ENCODE peak calls at places on chromosome 21, in seven cellular contexts. One of them, this sample, is unnamed.

GRCh38 chr21:21750124-21750825 is 752.1 kb downstream of the NCAM2 start:
- DNase-seq in cardiac muscle cell: no peak
- DNase-seq in BJ: no peak
- DNase-seq in HFFc6: no peak
- DNase-seq in fibroblast of lung: no peak
- DNase-seq in fibroblast of the aortic adventitia: no peak
- DNase-seq in ovary: no peak
- DNase-seq in this sample: no peak

GRCh38 chr21:36038701-36039497 is 21.4 kb downstream of the SETD4 start:
- DNase-seq in HFFc6: no peak
- DNase-seq in cardiac muscle cell: no peak
- DNase-seq in fibroblast of lung: no peak
- DNase-seq in ovary: no peak
- DNase-seq in fibroblast of the aortic adventitia: no peak
- DNase-seq in BJ: no peak
- DNase-seq in this sample: no peak

GRCh38 chr21:33198346-33199135 is 31.2 kb upstream of the IFNAR2 start:
- DNase-seq in fibroblast of the aortic adventitia: peak
- DNase-seq in ovary: no peak
- DNase-seq in HFFc6: no peak
- DNase-seq in BJ: no peak
- DNase-seq in cardiac muscle cell: peak
- DNase-seq in fibroblast of lung: peak
- DNase-seq in this sample: no peak

GRCh38 chr21:25107708-25108107 is 499.6 kb downstream of the MRPL39 start:
- DNase-seq in BJ: no peak
- DNase-seq in cardiac muscle cell: peak
- DNase-seq in ovary: no peak
- DNase-seq in fibroblast of lung: peak
- DNase-seq in HFFc6: peak
- DNase-seq in fibroblast of the aortic adventitia: peak
- DNase-seq in this sample: no peak

GRCh38 chr21:26041441-26042180 is 129.0 kb downstream of the APP start:
- DNase-seq in cardiac muscle cell: no peak
- DNase-seq in BJ: no peak
- DNase-seq in HFFc6: peak
- DNase-seq in fibroblast of lung: peak
- DNase-seq in fibroblast of the aortic adventitia: peak
- DNase-seq in ovary: no peak
- DNase-seq in this sample: no peak

GRCh38 chr21:25039461-25040380 is 567.6 kb downstream of the MRPL39 start:
- DNase-seq in HFFc6: peak
- DNase-seq in cardiac muscle cell: no peak
- DNase-seq in fibroblast of lung: peak
- DNase-seq in fibroblast of the aortic adventitia: no peak
- DNase-seq in BJ: no peak
- DNase-seq in ovary: no peak
- DNase-seq in this sample: peak

GRCh38 chr21:40049031-40049958 is 182.1 kb downstream of the PCP4 start:
- DNase-seq in HFFc6: peak
- DNase-seq in BJ: no peak
- DNase-seq in ovary: no peak
- DNase-seq in fibroblast of lung: peak
- DNase-seq in fibroblast of the aortic adventitia: no peak
- DNase-seq in cardiac muscle cell: no peak
- DNase-seq in this sample: no peak

GRCh38 chr21:34545079-34545884 is 33.3 kb upstream of the KCNE1 start:
- DNase-seq in BJ: peak
- DNase-seq in fibroblast of lung: peak
- DNase-seq in cardiac muscle cell: peak
- DNase-seq in ovary: no peak
- DNase-seq in fibroblast of the aortic adventitia: peak
- DNase-seq in HFFc6: peak
- DNase-seq in this sample: peak

GRCh38 chr21:20004353-20004752 is 993.9 kb upstream of the NCAM2 start:
- DNase-seq in ovary: no peak
- DNase-seq in cardiac muscle cell: no peak
- DNase-seq in HFFc6: no peak
- DNase-seq in fibroblast of lung: no peak
- DNase-seq in BJ: no peak
- DNase-seq in fibroblast of the aortic adventitia: no peak
- DNase-seq in this sample: no peak

GRCh38 chr21:16422702-16423101 is 692.9 kb downstream of the USP25 start:
- DNase-seq in ovary: no peak
- DNase-seq in cardiac muscle cell: peak
- DNase-seq in fibroblast of lung: peak
- DNase-seq in HFFc6: no peak
- DNase-seq in fibroblast of the aortic adventitia: peak
- DNase-seq in BJ: no peak
- DNase-seq in this sample: no peak

GRCh38 chr21:30988706-30989105 is 49.6 kb downstream of the KRTAP19-8 start:
- DNase-seq in ovary: no peak
- DNase-seq in fibroblast of lung: no peak
- DNase-seq in cardiac muscle cell: no peak
- DNase-seq in BJ: no peak
- DNase-seq in fibroblast of the aortic adventitia: no peak
- DNase-seq in HFFc6: no peak
- DNase-seq in this sample: no peak

GRCh38 chr21:34536820-34537219 is 24.8 kb upstream of the KCNE1 start:
- DNase-seq in fibroblast of the aortic adventitia: peak
- DNase-seq in BJ: no peak
- DNase-seq in HFFc6: peak
- DNase-seq in cardiac muscle cell: peak
- DNase-seq in fibroblast of lung: peak
- DNase-seq in ovary: no peak
- DNase-seq in this sample: no peak

GRCh38 chr21:25360593-25360992 is 246.7 kb downstream of the MRPL39 start:
- DNase-seq in fibroblast of the aortic adventitia: no peak
- DNase-seq in HFFc6: peak
- DNase-seq in cardiac muscle cell: no peak
- DNase-seq in BJ: no peak
- DNase-seq in fibroblast of lung: no peak
- DNase-seq in ovary: no peak
- DNase-seq in this sample: no peak

GRCh38 chr21:18373631-18374030 is 30.0 kb downstream of the TMPRSS15 start:
- DNase-seq in BJ: no peak
- DNase-seq in cardiac muscle cell: no peak
- DNase-seq in HFFc6: no peak
- DNase-seq in ovary: no peak
- DNase-seq in fibroblast of the aortic adventitia: no peak
- DNase-seq in fibroblast of lung: peak
- DNase-seq in this sample: no peak

GRCh38 chr21:16667395-16667794 is 845.4 kb upstream of the CXADR start:
- DNase-seq in fibroblast of lung: no peak
- DNase-seq in cardiac muscle cell: no peak
- DNase-seq in HFFc6: no peak
- DNase-seq in ovary: no peak
- DNase-seq in fibroblast of the aortic adventitia: no peak
- DNase-seq in BJ: no peak
- DNase-seq in this sample: peak

GRCh38 chr21:36504067-36505058 is 24.4 kb upstream of the CLDN14 start:
- DNase-seq in cardiac muscle cell: peak
- DNase-seq in ovary: peak
- DNase-seq in HFFc6: peak
- DNase-seq in fibroblast of lung: peak
- DNase-seq in BJ: no peak
- DNase-seq in fibroblast of the aortic adventitia: peak
- DNase-seq in this sample: peak

GRCh38 chr21:35212393-35213127 is 163.5 kb upstream of the RUNX1 start:
- DNase-seq in fibroblast of lung: peak
- DNase-seq in BJ: peak
- DNase-seq in fibroblast of the aortic adventitia: no peak
- DNase-seq in HFFc6: peak
- DNase-seq in cardiac muscle cell: no peak
- DNase-seq in ovary: no peak
- DNase-seq in this sample: no peak

GRCh38 chr21:36661511-36662309 is 37.2 kb upstream of the SIM2 start:
- DNase-seq in fibroblast of lung: peak
- DNase-seq in ovary: no peak
- DNase-seq in cardiac muscle cell: peak
- DNase-seq in HFFc6: peak
- DNase-seq in fibroblast of the aortic adventitia: peak
- DNase-seq in BJ: no peak
- DNase-seq in this sample: peak

GRCh38 chr21:31347435-31348032 is 3.5 kb upstream of the TIAM1 start:
- DNase-seq in fibroblast of the aortic adventitia: peak
- DNase-seq in fibroblast of lung: no peak
- DNase-seq in BJ: no peak
- DNase-seq in HFFc6: no peak
- DNase-seq in ovary: no peak
- DNase-seq in cardiac muscle cell: peak
- DNase-seq in this sample: peak

GRCh38 chr21:34807881-34808568 is 139.2 kb downstream of the CLIC6 start:
- DNase-seq in HFFc6: peak
- DNase-seq in cardiac muscle cell: peak
- DNase-seq in BJ: peak
- DNase-seq in fibroblast of the aortic adventitia: peak
- DNase-seq in fibroblast of lung: peak
- DNase-seq in ovary: peak
- DNase-seq in this sample: no peak

GRCh38 chr21:26388731-26389231 is 184.3 kb downstream of the CYYR1 start:
- DNase-seq in cardiac muscle cell: peak
- DNase-seq in fibroblast of lung: peak
- DNase-seq in HFFc6: peak
- DNase-seq in BJ: peak
- DNase-seq in ovary: no peak
- DNase-seq in fibroblast of the aortic adventitia: peak
- DNase-seq in this sample: no peak

GRCh38 chr21:31279986-31280385 is 64.1 kb downstream of the TIAM1 start:
- DNase-seq in ovary: no peak
- DNase-seq in BJ: no peak
- DNase-seq in fibroblast of lung: peak
- DNase-seq in HFFc6: no peak
- DNase-seq in fibroblast of the aortic adventitia: peak
- DNase-seq in cardiac muscle cell: no peak
- DNase-seq in this sample: no peak

GRCh38 chr21:17829472-17829871 is 10.3 kb upstream of the C21orf91 start:
- DNase-seq in BJ: peak
- DNase-seq in ovary: no peak
- DNase-seq in HFFc6: peak
- DNase-seq in cardiac muscle cell: peak
- DNase-seq in fibroblast of lung: peak
- DNase-seq in fibroblast of the aortic adventitia: peak
- DNase-seq in this sample: no peak

GRCh38 chr21:31354604-31355443 is 10.8 kb upstream of the TIAM1 start:
- DNase-seq in fibroblast of lung: peak
- DNase-seq in HFFc6: no peak
- DNase-seq in ovary: no peak
- DNase-seq in cardiac muscle cell: peak
- DNase-seq in BJ: no peak
- DNase-seq in fibroblast of the aortic adventitia: peak
- DNase-seq in this sample: no peak

GRCh38 chr21:33434770-33435360 is 31.7 kb downstream of the IFNGR2 start:
- DNase-seq in ovary: no peak
- DNase-seq in fibroblast of lung: peak
- DNase-seq in cardiac muscle cell: peak
- DNase-seq in BJ: peak
- DNase-seq in HFFc6: peak
- DNase-seq in fibroblast of the aortic adventitia: peak
- DNase-seq in this sample: no peak

DNA sequence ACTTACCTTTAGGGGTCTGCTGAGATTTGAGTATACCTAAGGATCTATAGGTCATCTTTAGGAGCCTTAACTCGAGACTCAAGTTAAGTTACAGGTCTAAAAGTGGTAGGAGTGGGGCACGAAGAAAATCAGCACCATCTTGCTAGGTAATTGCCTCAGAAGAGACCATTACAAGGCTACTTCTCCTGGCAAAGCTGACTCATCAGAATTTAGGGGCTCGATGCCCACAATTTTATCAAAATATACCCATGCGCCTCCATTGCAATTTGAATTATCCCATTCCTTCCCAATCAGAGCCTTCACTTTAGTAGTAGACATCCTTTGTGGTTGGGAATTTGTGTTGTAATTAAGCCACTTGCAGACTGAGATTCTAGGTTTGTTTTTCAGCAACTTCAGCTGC is 1994.3 kb downstream of the MRPL39 start:
- DNase-seq in fibroblast of lung: no peak
- DNase-seq in fibroblast of the aortic adventitia: no peak
- DNase-seq in BJ: no peak
- DNase-seq in cardiac muscle cell: no peak
- DNase-seq in ovary: no peak
- DNase-seq in HFFc6: no peak
- DNase-seq in this sample: no peak
- TF ChIP-seq CTCF in fibroblast of lung: no peak
- TF ChIP-seq CTCF in fibroblast of the aortic adventitia: no peak
- TF ChIP-seq CTCF in BJ: no peak
- TF ChIP-seq CTCF in cardiac muscle cell: no peak
- TF ChIP-seq CTCF in ovary: no peak
- TF ChIP-seq CTCF in HFFc6: no peak
- TF ChIP-seq CTCF in this sample: no peak

GRCh38 chr21:38654580-38654979 is 151.1 kb upstream of the ETS2 start:
- DNase-seq in fibroblast of the aortic adventitia: no peak
- DNase-seq in HFFc6: no peak
- DNase-seq in ovary: no peak
- DNase-seq in fibroblast of lung: no peak
- DNase-seq in BJ: no peak
- DNase-seq in cardiac muscle cell: no peak
- DNase-seq in this sample: no peak
- TF ChIP-seq CTCF in fibroblast of the aortic adventitia: no peak
- TF ChIP-seq CTCF in HFFc6: peak
- TF ChIP-seq CTCF in ovary: no peak
- TF ChIP-seq CTCF in fibroblast of lung: no peak
- TF ChIP-seq CTCF in BJ: no peak
- TF ChIP-seq CTCF in cardiac muscle cell: no peak
- TF ChIP-seq CTCF in this sample: no peak

GRCh38 chr21:28627261-28627660 is 365.4 kb downstream of the LTN1 start:
- DNase-seq in ovary: no peak
- DNase-seq in BJ: no peak
- DNase-seq in fibroblast of lung: no peak
- DNase-seq in HFFc6: no peak
- DNase-seq in cardiac muscle cell: no peak
- DNase-seq in fibroblast of the aortic adventitia: peak
- DNase-seq in this sample: no peak
- TF ChIP-seq CTCF in ovary: no peak
- TF ChIP-seq CTCF in BJ: no peak
- TF ChIP-seq CTCF in fibroblast of lung: no peak
- TF ChIP-seq CTCF in HFFc6: no peak
- TF ChIP-seq CTCF in cardiac muscle cell: no peak
- TF ChIP-seq CTCF in fibroblast of the aortic adventitia: no peak
- TF ChIP-seq CTCF in this sample: no peak

DNA sequence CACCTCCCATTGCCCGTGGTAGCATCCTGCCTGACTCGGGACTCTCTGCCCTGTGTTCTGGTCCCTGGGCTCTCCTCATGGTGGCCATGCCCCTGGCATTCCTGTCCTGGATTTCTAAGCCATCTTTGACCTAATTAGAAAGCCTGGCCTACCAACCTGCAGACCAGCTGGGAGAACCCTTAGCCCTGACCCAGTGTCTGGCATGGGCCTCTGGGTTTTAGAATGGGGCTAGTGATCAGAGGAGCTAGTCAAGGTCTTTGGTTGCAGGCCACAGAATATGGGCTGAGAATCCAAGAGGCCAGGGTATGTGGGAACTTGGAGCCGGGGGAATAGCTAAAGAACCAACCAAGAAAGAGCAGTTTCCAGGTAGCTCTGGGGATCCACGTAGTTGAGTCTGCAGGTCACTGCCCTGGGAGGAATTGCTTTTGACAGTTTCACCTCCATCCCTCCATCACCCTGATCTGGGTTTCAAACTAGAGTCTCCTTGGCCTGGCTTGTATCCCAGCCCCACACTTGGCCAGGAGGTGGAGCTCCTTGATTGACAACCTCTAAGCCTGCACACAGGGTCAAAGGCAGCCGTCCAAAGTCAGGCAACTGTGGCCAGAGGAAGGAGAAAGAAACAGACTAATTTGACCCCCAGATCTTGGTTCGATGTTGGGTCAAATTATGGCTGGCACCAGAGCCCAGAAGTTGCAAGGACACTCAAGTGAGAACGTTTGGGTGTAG is 54.7 kb upstream of the ABCG1 start:
- DNase-seq in BJ: no peak
- DNase-seq in HFFc6: no peak
- DNase-seq in fibroblast of the aortic adventitia: no peak
- DNase-seq in ovary: peak
- DNase-seq in cardiac muscle cell: peak
- DNase-seq in fibroblast of lung: no peak
- DNase-seq in this sample: peak
- TF ChIP-seq CTCF in BJ: no peak
- TF ChIP-seq CTCF in HFFc6: peak
- TF ChIP-seq CTCF in fibroblast of the aortic adventitia: no peak
- TF ChIP-seq CTCF in ovary: no peak
- TF ChIP-seq CTCF in cardiac muscle cell: peak
- TF ChIP-seq CTCF in fibroblast of lung: no peak
- TF ChIP-seq CTCF in this sample: peak

This sample was measured in Caco-2.